ENCODE peak calls at places on chromosomes 11 and 22, in ten cellular contexts. Q is RWPE1; E is left colon; R is pancreas; X is activated CD4-positive, CD25-positive, alpha-beta regulatory T cell treated with anti-CD3 and anti-CD28 coated beads, Interleukin-2, amount 50 U/mL, for 16 hours; Y is heart left ventricle; F is GM04504; U is activated CD4-positive, alpha-beta T cell treated with anti-CD3 and anti-CD28 coated beads, Interleukin-2, amount 50 U/mL, for 1 hour; B is AG08395; N is DMS153. O is an unnamed sample.

GRCh38 chr11:17640493-17641164 is 78.7 kb upstream of the MYOD1 start:
- DNase-seq in Q (no peak), E (no peak), R (no peak), X (no peak), Y (no peak), F (no peak), U (no peak), B (no peak), N (no peak), O (no peak)

GRCh38 chr11:76233936-76234703 is 27.8 kb upstream of the WNT11 start:
- DNase-seq in Q (no peak), E (peak), R (peak), X (no peak), Y (peak), F (no peak), U (no peak), B (peak), N (no peak), O (peak)

GRCh38 chr11:6612008-6612815 is at the start of gene TAF10:
- DNase-seq in Q (peak), E (peak), R (peak), X (peak), Y (peak), F (peak), U (peak), B (peak), N (peak), O (peak)

GRCh38 chr11:14254533-14255530 is 104.2 kb downstream of the RRAS2 start:
- DNase-seq in Q (no peak), E (no peak), R (no peak), X (no peak), Y (no peak), F (no peak), U (no peak), B (no peak), N (no peak), O (no peak)

GRCh38 chr11:30763951-30764350 is 177.8 kb upstream of the MPPED2 start:
- DNase-seq in Q (no peak), E (no peak), R (no peak), X (no peak), Y (no peak), F (no peak), U (no peak), B (no peak), N (no peak), O (no peak)

GRCh38 chr22:43566561-43567332 is 154.9 kb downstream of the MPPED1 start:
- DNase-seq in Q (no peak), E (no peak), R (no peak), X (no peak), Y (no peak), F (no peak), U (no peak), B (no peak), N (no peak), O (no peak)

GRCh38 chr11:84969103-84969502 is 658.0 kb downstream of the DLG2 start:
- DNase-seq in Q (no peak), E (no peak), R (no peak), X (no peak), Y (peak), F (no peak), U (no peak), B (peak), N (no peak), O (no peak)

GRCh38 chr11:71385091-71385490 is 63.1 kb downstream of the DHCR7 start:
- DNase-seq in Q (no peak), E (no peak), R (no peak), X (no peak), Y (no peak), F (no peak), U (no peak), B (no peak), N (no peak), O (no peak)

GRCh38 chr11:32940865-32941264 is 48.3 kb downstream of the QSER1 start:
- DNase-seq in Q (no peak), E (no peak), R (no peak), X (no peak), Y (no peak), F (no peak), U (no peak), B (no peak), N (no peak), O (no peak)

GRCh38 chr22:17350292-17350691 is 19.0 kb upstream of the CECR2 start:
- DNase-seq in Q (no peak), E (no peak), R (no peak), X (no peak), Y (no peak), F (no peak), U (no peak), B (no peak), N (no peak), O (no peak)

GRCh38 chr11:33044281-33044680 is 4.9 kb downstream of the TCP11L1 start:
- DNase-seq in Q (peak), E (no peak), R (no peak), X (no peak), Y (no peak), F (no peak), U (no peak), B (no peak), N (no peak), O (no peak)

GRCh38 chr22:24355574-24355973 is 71.8 kb upstream of the ADORA2A start:
- DNase-seq in Q (peak), E (no peak), R (no peak), X (no peak), Y (no peak), F (no peak), U (no peak), B (no peak), N (no peak), O (no peak)

GRCh38 chr11:17384002-17384511 is 4.4 kb downstream of the KCNJ11 start:
- DNase-seq in Q (peak), E (peak), R (peak), X (peak), Y (peak), F (peak), U (peak), B (peak), N (peak), O (peak)

GRCh38 chr22:49168219-49168813 is 659.4 kb downstream of the BRD1 start:
- DNase-seq in Q (no peak), E (no peak), R (no peak), X (no peak), Y (no peak), F (no peak), U (no peak), B (no peak), N (no peak), O (no peak)

GRCh38 chr11:28808771-28809170 is 700.6 kb downstream of the METTL15 start:
- DNase-seq in Q (peak), E (no peak), R (no peak), X (no peak), Y (no peak), F (no peak), U (no peak), B (no peak), N (peak), O (no peak)

GRCh38 chr22:44752285-44753188 is at the start of gene ARHGAP8:
- DNase-seq in Q (peak), E (peak), R (peak), X (no peak), Y (no peak), F (no peak), U (no peak), B (no peak), N (no peak), O (no peak)

GRCh38 chr11:67644042-67644441 is 4.5 kb upstream of the TBX10 start:
- DNase-seq in Q (peak), E (no peak), R (no peak), X (no peak), Y (no peak), F (no peak), U (no peak), B (no peak), N (no peak), O (no peak)

GRCh38 chr11:90775573-90776165 is 552.8 kb upstream of the CHORDC1 start:
- DNase-seq in Q (no peak), E (no peak), R (no peak), X (no peak), Y (no peak), F (no peak), U (no peak), B (no peak), N (no peak), O (no peak)

GRCh38 chr22:27416553-27417427 is 384.8 kb downstream of the MN1 start:
- DNase-seq in Q (peak), E (no peak), R (no peak), X (no peak), Y (no peak), F (peak), U (no peak), B (peak), N (no peak), O (peak)

GRCh38 chr11:114257621-114258558 is 38.3 kb upstream of the NNMT start:
- DNase-seq in Q (no peak), E (no peak), R (no peak), X (no peak), Y (peak), F (no peak), U (no peak), B (no peak), N (no peak), O (no peak)

GRCh38 chr22:25413620-25414019 is 150.9 kb upstream of the GRK3 start:
- DNase-seq in Q (no peak), E (no peak), R (no peak), X (no peak), Y (no peak), F (no peak), U (no peak), B (no peak), N (no peak), O (no peak)

GRCh38 chr11:64758330-64759079 is 1.3 kb downstream of the PYGM start:
- DNase-seq in Q (no peak), E (peak), R (no peak), X (no peak), Y (no peak), F (no peak), U (no peak), B (no peak), N (no peak), O (no peak)

GRCh38 chr11:78926633-78927347 is 352.1 kb upstream of the NARS2 start:
- DNase-seq in Q (no peak), E (no peak), R (no peak), X (no peak), Y (no peak), F (no peak), U (no peak), B (peak), N (no peak), O (peak)

GRCh38 chr11:121374286-121374985 is 77.7 kb upstream of the SORL1 start:
- DNase-seq in Q (no peak), E (no peak), R (no peak), X (no peak), Y (no peak), F (no peak), U (no peak), B (no peak), N (no peak), O (no peak)

GRCh38 chr11:78420255-78420764 is 2.7 kb upstream of the GAB2 start:
- DNase-seq in Q (peak), E (peak), R (peak), X (no peak), Y (peak), F (peak), U (peak), B (peak), N (no peak), O (peak)

GRCh38 chr11:69642913-69643632 is 2.1 kb downstream of the CCND1 start:
- DNase-seq in Q (no peak), E (peak), R (peak), X (peak), Y (peak), F (peak), U (peak), B (peak), N (peak), O (peak)

GRCh38 chr11:67250059-67251043 is 15.9 kb upstream of the GRK2 start:
- DNase-seq in Q (no peak), E (no peak), R (no peak), X (no peak), Y (no peak), F (no peak), U (no peak), B (no peak), N (no peak), O (no peak)

GRCh38 chr22:46443850-46444389 is 93.5 kb downstream of the CELSR1 start:
- DNase-seq in Q (no peak), E (peak), R (no peak), X (no peak), Y (no peak), F (no peak), U (no peak), B (no peak), N (no peak), O (no peak)

GRCh38 chr22:50625568-50626313 is 2.2 kb downstream of the ARSA start:
- DNase-seq in Q (no peak), E (no peak), R (no peak), X (no peak), Y (no peak), F (no peak), U (no peak), B (no peak), N (no peak), O (no peak)

GRCh38 chr11:62054484-62055121 is 69.2 kb upstream of the INCENP start:
- DNase-seq in Q (peak), E (peak), R (no peak), X (no peak), Y (no peak), F (no peak), U (peak), B (no peak), N (peak), O (no peak)

GRCh38 chr11:1288426-1289151 is 20.8 kb downstream of the TOLLIP start:
- DNase-seq in Q (no peak), E (no peak), R (no peak), X (no peak), Y (no peak), F (no peak), U (no peak), B (no peak), N (no peak), O (no peak)